ENCODE peak calls at places on chromosomes 2 and 18, in eight cellular contexts. T is M059J; Y is stimulated activated CD4-positive, alpha-beta T cell treated with anti-CD3 and anti-CD28 coated beads, Interleukin-2, amount 100 ng/mL, for 48 hours; Z is fibroblast of lung; P is endodermal cell; M is heart left ventricle; F is naive thymus-derived CD8-positive, alpha-beta T cell; A is psoas muscle. O is an unnamed sample.

GRCh38 chr2:9648821-9649220 is 18.0 kb upstream of the YWHAQ start:
- DNase-seq in M (no peak), A (no peak), P (peak; percentile 57), Y (no peak), F (no peak), T (no peak), Z (no peak), O (no peak)

GRCh38 chr18:49460958-49461601 is 635 bp upstream of the DYM start:
- DNase-seq in Z (peak; percentile 13), M (no peak), T (no peak), F (no peak), A (no peak), Y (no peak), P (no peak), O (peak; percentile 24)

GRCh38 chr2:241386519-241386918 is 30.4 kb downstream of the FARP2 start:
- DNase-seq in Y (no peak), A (no peak), P (no peak), M (no peak), F (no peak), Z (no peak), T (no peak), O (no peak)

GRCh38 chr2:33765122-33765521 is 166.0 kb upstream of the FAM98A start:
- DNase-seq in A (no peak), Z (no peak), M (no peak), Y (no peak), P (peak; percentile 53), T (peak; percentile 54), F (no peak), O (no peak)

GRCh38 chr18:9215221-9215933 is 78.8 kb downstream of the ANKRD12 start:
- DNase-seq in A (no peak), P (no peak), Y (no peak), M (no peak), T (no peak), Z (no peak), F (no peak), O (no peak)

GRCh38 chr2:45554073-45554742 is 56.9 kb downstream of the SRBD1 start:
- DNase-seq in Y (no peak), A (no peak), P (no peak), Z (peak; percentile 84), M (no peak), T (peak; percentile 65), F (no peak), O (no peak)

GRCh38 chr18:7953085-7953958 is 386.2 kb downstream of the PTPRM start:
- DNase-seq in A (no peak), P (no peak), T (peak; percentile 40), Y (no peak), F (no peak), M (no peak), Z (no peak), O (no peak)

GRCh38 chr2:30436859-30437435 is 10.1 kb upstream of the LCLAT1 start:
- DNase-seq in P (no peak), M (no peak), T (peak; percentile 31), A (no peak), F (no peak), Y (no peak), Z (no peak), O (peak; percentile 56)

GRCh38 chr2:209591021-209591420 is 167.2 kb downstream of the MAP2 start:
- DNase-seq in P (no peak), T (no peak), Z (no peak), Y (no peak), F (no peak), A (no peak), M (no peak), O (no peak)

GRCh38 chr2:69493268-69493667 is 56.0 kb upstream of the NFU1 start:
- DNase-seq in A (no peak), T (no peak), M (peak; percentile 40), Y (no peak), F (no peak), P (no peak), Z (no peak), O (no peak)

GRCh38 chr2:231297108-231297908 is 98.2 kb upstream of the B3GNT7 start:
- DNase-seq in M (peak; percentile 45), Y (peak; percentile 13), Z (peak; percentile 40), F (no peak), P (peak; percentile 92), A (peak; percentile 34), T (peak; percentile 45), O (peak; percentile 52)

GRCh38 chr2:126913881-126914495 is 15.3 kb downstream of the TEX51 start:
- DNase-seq in M (no peak), T (no peak), Y (no peak), Z (no peak), F (no peak), P (peak; percentile 15), A (no peak), O (no peak)

GRCh38 chr2:111716901-111717635 is 166.9 kb downstream of the ANAPC1 start:
- DNase-seq in Z (no peak), F (no peak), A (no peak), T (no peak), M (no peak), P (peak; percentile 35), Y (no peak), O (no peak)

GRCh38 chr2:8304821-8305766 is 376.8 kb upstream of the ID2 start:
- DNase-seq in Z (no peak), T (no peak), A (no peak), M (no peak), F (no peak), Y (no peak), P (peak; percentile 13), O (no peak)

GRCh38 chr2:26740890-26741302 is 23.2 kb upstream of the SLC35F6 start:
- DNase-seq in Y (no peak), M (no peak), P (peak; percentile 81), F (peak; percentile 35), T (no peak), Z (no peak), A (no peak), O (no peak)

GRCh38 chr2:5546176-5546575 is 146.0 kb upstream of the SOX11 start:
- DNase-seq in Z (peak; percentile 86), P (no peak), Y (no peak), T (no peak), M (no peak), A (no peak), F (no peak), O (peak; percentile 9)

GRCh38 chr18:39724652-39725051 is 2159.1 kb upstream of the CELF4 start:
- DNase-seq in F (no peak), Y (no peak), A (no peak), T (no peak), M (no peak), Z (peak; percentile 20), P (no peak), O (no peak)

GRCh38 chr2:217106650-217107014 is 246.8 kb upstream of the TNP1 start:
- DNase-seq in M (no peak), P (peak; percentile 63), F (no peak), T (peak; percentile 80), Y (no peak), Z (peak; percentile 66), A (no peak), O (peak; percentile 46)

GRCh38 chr2:138722316-138722715 is 57.9 kb downstream of the NXPH2 start:
- DNase-seq in F (no peak), P (no peak), A (peak; percentile 16), M (no peak), Z (peak; percentile 23), Y (no peak), T (peak; percentile 68), O (no peak)

GRCh38 chr2:235149240-235149641 is 197.4 kb downstream of the SH3BP4 start:
- DNase-seq in Z (peak; percentile 65), F (no peak), P (no peak), T (peak; percentile 11), M (no peak), A (no peak), Y (no peak), O (no peak)

GRCh38 chr2:75068546-75068945 is 110.1 kb downstream of the POLE4 start:
- DNase-seq in M (no peak), A (no peak), P (no peak), T (no peak), F (no peak), Y (no peak), Z (peak; percentile 20), O (no peak)

GRCh38 chr2:118911166-118911565 is 30.8 kb upstream of the MARCO start:
- DNase-seq in Y (no peak), A (no peak), Z (no peak), P (no peak), T (no peak), F (no peak), M (no peak), O (no peak)

GRCh38 chr18:23136326-23137092 is 1.2 kb downstream of the CABLES1 start:
- DNase-seq in P (peak; percentile 76), M (peak; percentile 53), A (peak; percentile 39), Y (peak; percentile 11), T (peak; percentile 43), Z (peak; percentile 49), F (peak; percentile 22), O (peak; percentile 40)